ENCODE peak calls at places on chromosome 2, in eight cellular contexts. G is heart left ventricle, B is neuronal stem cell, Z is progenitor cell of endocrine pancreas, T is NCI-H748 treated with DMSO at 0.1 percent for 48 hours, Y is H54, F is SJCRH30, A is amniotic epithelial cell. M is an unnamed sample.

GRCh38 chr2:239443666-239444567 is 43.1 kb upstream of the HDAC4 start:
- DNase-seq in T (no peak), G (no peak), A (peak), Z (no peak), F (no peak), Y (peak), B (no peak), M (no peak)

GRCh38 chr2:127565261-127566138 is 30.0 kb downstream of the MYO7B start:
- DNase-seq in G (no peak), B (no peak), Y (no peak), A (no peak), F (no peak), T (no peak), Z (no peak), M (no peak)

GRCh38 chr2:5673861-5674240 is 18.3 kb upstream of the SOX11 start:
- DNase-seq in Y (no peak), Z (no peak), B (no peak), A (no peak), T (no peak), F (no peak), G (no peak), M (no peak)

GRCh38 chr2:19796036-19796703 is 105.6 kb downstream of the TTC32 start:
- DNase-seq in T (no peak), G (no peak), Y (peak), F (no peak), Z (no peak), B (no peak), A (peak), M (no peak)

GRCh38 chr2:46876741-46877384 is 38.7 kb downstream of the MCFD2 start:
- DNase-seq in G (peak), T (no peak), Y (peak), A (peak), B (no peak), F (peak), Z (no peak), M (peak)

GRCh38 chr2:25673170-25674002 is at the start of gene DTNB:
- DNase-seq in F (peak), G (peak), T (peak), Y (peak), A (peak), Z (peak), B (peak), M (peak)

GRCh38 chr2:9086465-9086864 is 83.0 kb upstream of the MBOAT2 start:
- DNase-seq in A (no peak), Z (no peak), Y (no peak), F (no peak), B (no peak), T (no peak), G (no peak), M (no peak)

GRCh38 chr2:133940134-133940533 is 313.7 kb upstream of the MGAT5 start:
- DNase-seq in Z (no peak), F (no peak), G (no peak), B (no peak), T (no peak), A (no peak), Y (no peak), M (no peak)

GRCh38 chr2:191703079-191703725 is 25.3 kb downstream of the NABP1 start:
- DNase-seq in B (no peak), A (no peak), Y (no peak), G (no peak), F (no peak), T (no peak), Z (no peak), M (no peak)

GRCh38 chr2:186748354-186748753 is 54.5 kb downstream of the FAM171B start:
- DNase-seq in A (no peak), T (no peak), Z (no peak), F (peak), G (no peak), Y (no peak), B (no peak), M (no peak)

GRCh38 chr2:70988726-70989648 is 5.7 kb downstream of the TEX261 start:
- DNase-seq in T (no peak), Z (no peak), F (no peak), G (no peak), B (no peak), A (no peak), Y (no peak), M (no peak)

GRCh38 chr2:179900655-179901054 is 39.2 kb upstream of the ZNF385B start:
- DNase-seq in Z (no peak), B (no peak), A (peak), T (no peak), Y (no peak), F (peak), G (no peak), M (no peak)

GRCh38 chr2:219515874-219516629 is 1.8 kb downstream of the ASIC4 start:
- DNase-seq in F (no peak), A (no peak), Z (no peak), T (no peak), G (no peak), Y (no peak), B (no peak), M (no peak)

GRCh38 chr2:211479496-211480150 is 923.2 kb downstream of the CPS1 start:
- DNase-seq in G (no peak), B (no peak), F (no peak), Z (no peak), T (no peak), Y (no peak), A (no peak), M (no peak)

GRCh38 chr2:236619910-236620612 is 50.4 kb downstream of the ACKR3 start:
- DNase-seq in A (no peak), Y (no peak), T (no peak), G (no peak), B (no peak), Z (no peak), F (no peak), M (no peak)

GRCh38 chr2:129585760-129586159 is 393.7 kb upstream of the RAB6C start:
- DNase-seq in Z (no peak), G (no peak), T (no peak), B (no peak), F (no peak), Y (no peak), A (no peak), M (no peak)

GRCh38 chr2:100667801-100668200 is 105.0 kb downstream of the PDCL3 start:
- DNase-seq in F (no peak), B (no peak), Y (no peak), G (no peak), Z (no peak), A (no peak), T (no peak), M (no peak)

GRCh38 chr2:27042159-27042661 is 9.3 kb upstream of the AGBL5 start:
- DNase-seq in Z (no peak), Y (no peak), F (peak), G (no peak), B (no peak), A (no peak), T (no peak), M (no peak)

GRCh38 chr2:219968685-219969345 is 341.4 kb downstream of the SLC4A3 start:
- DNase-seq in Z (no peak), Y (peak), T (no peak), B (no peak), F (no peak), A (no peak), G (no peak), M (no peak)

GRCh38 chr2:236215196-236215595 is 47.0 kb upstream of the GBX2 start:
- DNase-seq in A (no peak), B (no peak), Y (no peak), F (no peak), T (no peak), G (no peak), Z (no peak), M (no peak)

GRCh38 chr2:74374509-74375205 is 5.5 kb downstream of the DCTN1 start:
- DNase-seq in G (peak), F (no peak), Y (no peak), B (peak), T (peak), A (peak), Z (peak), M (peak)

GRCh38 chr2:161250864-161251436 is 57.3 kb upstream of the PSMD14 start:
- DNase-seq in T (peak), Z (no peak), Y (peak), G (no peak), A (peak), F (peak), B (no peak), M (peak)

GRCh38 chr2:223088866-223089265 is 36.9 kb downstream of the KCNE4 start:
- DNase-seq in B (no peak), G (no peak), T (no peak), Z (no peak), A (no peak), F (no peak), Y (no peak), M (no peak)

GRCh38 chr2:219748673-219749570 is 121.5 kb downstream of the SLC4A3 start:
- DNase-seq in G (no peak), Z (no peak), T (peak), A (no peak), F (peak), B (peak), Y (no peak), M (no peak)

GRCh38 chr2:168434164-168434563 is 21.9 kb upstream of the CERS6 start:
- DNase-seq in F (peak), Y (no peak), A (no peak), G (peak), B (no peak), T (peak), Z (no peak), M (peak)

GRCh38 chr2:53353372-53354111 is 414.1 kb upstream of the CHAC2 start:
- DNase-seq in Y (no peak), T (peak), F (peak), A (peak), G (no peak), B (peak), Z (no peak), M (peak)

GRCh38 chr2:3743951-3744555 is 40.7 kb downstream of the DCDC2C start:
- DNase-seq in F (no peak), B (no peak), A (no peak), T (no peak), Z (no peak), Y (no peak), G (no peak), M (no peak)

GRCh38 chr2:240596491-240596931 is 10.0 kb downstream of the CAPN10 start:
- DNase-seq in G (peak), Y (no peak), Z (no peak), A (no peak), T (no peak), B (no peak), F (no peak), M (peak)

GRCh38 chr2:203975912-203976311 is 39.3 kb downstream of the ICOS start:
- DNase-seq in F (no peak), A (no peak), B (no peak), Y (no peak), Z (no peak), G (no peak), T (no peak), M (no peak)

GRCh38 chr2:96763511-96764252 is 3.0 kb downstream of the CNNM4 start:
- DNase-seq in T (no peak), B (no peak), G (no peak), A (no peak), F (peak), Z (no peak), Y (no peak), M (peak)

GRCh38 chr2:188382107-188382506 is 90.4 kb downstream of the GULP1 start:
- DNase-seq in A (peak), F (peak), G (no peak), Z (no peak), B (no peak), Y (no peak), T (no peak), M (no peak)

GRCh38 chr2:278312-278932 is 9.5 kb downstream of the ALKAL2 start:
- DNase-seq in B (no peak), G (no peak), Y (no peak), F (no peak), Z (no peak), T (no peak), A (no peak), M (no peak)

GRCh38 chr2:148876589-148877402 is 1.8 kb downstream of the KIF5C start:
- DNase-seq in Y (no peak), G (no peak), B (peak), Z (peak), F (no peak), A (no peak), T (peak), M (peak)

GRCh38 chr2:59691518-59692190 is 861.8 kb downstream of the BCL11A start:
- DNase-seq in B (no peak), G (no peak), T (no peak), Y (no peak), F (peak), A (no peak), Z (no peak), M (no peak)

GRCh38 chr2:96727431-96727830 is 12.4 kb downstream of the LMAN2L start:
- DNase-seq in F (no peak), Z (no peak), Y (no peak), B (no peak), A (peak), T (no peak), G (no peak), M (no peak)

GRCh38 chr2:8630676-8631464 is 51.0 kb upstream of the ID2 start:
- DNase-seq in Y (no peak), Z (no peak), F (no peak), T (no peak), A (peak), B (no peak), G (no peak), M (peak)

GRCh38 chr2:150169230-150169629 is 318.2 kb downstream of the RND3 start:
- DNase-seq in Y (no peak), F (no peak), A (peak), B (no peak), G (peak), Z (no peak), T (no peak), M (no peak)

GRCh38 chr2:200453853-200454524 is 55.9 kb downstream of the KCTD18 start:
- DNase-seq in A (no peak), B (no peak), G (no peak), Z (no peak), F (no peak), Y (no peak), T (no peak), M (no peak)

GRCh38 chr2:71154798-71155197 is 24.4 kb downstream of the MPHOSPH10 start:
- DNase-seq in F (no peak), A (peak), Z (no peak), Y (no peak), T (no peak), B (no peak), G (no peak), M (peak)

M was measured in WERI-Rb-1.